ENCODE peak calls at places on chromosomes 7 and 10, in five cellular contexts. N is H1, J is H9, G is mesenchymal stem cell, P is neuronal stem cell. L is an unnamed sample.

GRCh38 chr10:84333864-84334451 is 5.6 kb downstream of the CCSER2 start:
- DNase-seq in J (no peak), G (no peak), P (no peak), N (no peak), L (peak)

GRCh38 chr7:116924741-116925140 is 28.6 kb upstream of the ST7 start:
- DNase-seq in J (no peak), G (no peak), N (no peak), P (no peak), L (no peak)

GRCh38 chr10:31100662-31101061 is 69.0 kb upstream of the ZNF438 start:
- DNase-seq in G (no peak), N (peak), J (no peak), P (no peak), L (no peak)

GRCh38 chr7:3005257-3005656 is 38.4 kb downstream of the CARD11 start:
- DNase-seq in J (no peak), N (no peak), P (no peak), G (no peak), L (no peak)

GRCh38 chr10:131764929-131765328 is 135.9 kb upstream of the PPP2R2D start:
- DNase-seq in P (no peak), G (no peak), N (no peak), J (no peak), L (no peak)

GRCh38 chr10:67327626-67328535 is 368.1 kb downstream of the CTNNA3 start:
- DNase-seq in P (no peak), J (no peak), N (no peak), G (no peak), L (no peak)

GRCh38 chr7:1649751-1650326 is 20.2 kb upstream of the ELFN1 start:
- DNase-seq in J (no peak), N (no peak), P (no peak), G (no peak), L (no peak)

GRCh38 chr10:52332815-52333214 is 18.7 kb downstream of the DKK1 start:
- DNase-seq in N (no peak), G (peak), J (no peak), P (no peak), L (no peak)

GRCh38 chr10:110739811-110740271 is 95.7 kb downstream of the RBM20 start:
- DNase-seq in G (no peak), N (no peak), P (no peak), J (no peak), L (no peak)

GRCh38 chr10:88670497-88670896 is 6.3 kb downstream of the LIPF start:
- DNase-seq in G (no peak), J (no peak), P (no peak), N (no peak), L (no peak)

GRCh38 chr10:80491251-80492102 is 37.4 kb downstream of the TSPAN14 start:
- DNase-seq in N (no peak), G (no peak), J (no peak), P (no peak), L (no peak)

GRCh38 chr10:95896066-95896850 is 11.5 kb upstream of the CC2D2B start:
- DNase-seq in J (no peak), N (no peak), G (no peak), P (no peak), L (peak)

GRCh38 chr10:76866841-76867586 is 770.6 kb downstream of the KCNMA1 start:
- DNase-seq in P (no peak), N (no peak), J (no peak), G (no peak), L (no peak)

GRCh38 chr10:5168897-5169296 is 16.1 kb downstream of the AKR1C8 start:
- DNase-seq in N (no peak), J (no peak), P (no peak), G (no peak), L (no peak)

GRCh38 chr10:62038609-62039190 is 137.2 kb downstream of the ARID5B start:
- DNase-seq in N (peak), P (peak), G (peak), J (peak), L (peak)

GRCh38 chr7:101104799-101105198 is 19.5 kb downstream of the TRIM56 start:
- DNase-seq in N (no peak), P (no peak), J (no peak), G (no peak), L (no peak)

GRCh38 chr7:74482629-74483401 is 29.1 kb downstream of the GTF2IRD1 start:
- DNase-seq in G (peak), J (no peak), P (no peak), N (no peak), L (peak)

GRCh38 chr10:110356628-110357245 is 52.0 kb upstream of the SMNDC1 start:
- DNase-seq in P (no peak), N (no peak), G (peak), J (no peak), L (peak)

GRCh38 chr10:112896722-112897121 is 53.3 kb upstream of the TCF7L2 start:
- DNase-seq in J (no peak), N (no peak), G (no peak), P (no peak), L (no peak)

GRCh38 chr7:123797673-123798526 is 47.1 kb upstream of the HYAL4 start:
- DNase-seq in N (no peak), P (peak), J (no peak), G (peak), L (peak)

GRCh38 chr7:17408245-17408903 is 109.9 kb downstream of the AHR start:
- DNase-seq in J (no peak), N (no peak), P (no peak), G (peak), L (peak)

GRCh38 chr10:53598914-53599313 is 826.3 kb upstream of the MBL2 start:
- DNase-seq in N (no peak), G (no peak), J (peak), P (no peak), L (peak)

GRCh38 chr10:19921300-19922140 is 105.3 kb downstream of the PLXDC2 start:
- DNase-seq in J (no peak), P (no peak), N (no peak), G (peak), L (no peak)

GRCh38 chr7:41416208-41416595 is 286.7 kb downstream of the INHBA start:
- DNase-seq in G (no peak), N (no peak), J (no peak), P (no peak), L (no peak)

GRCh38 chr7:23915196-23915595 is 205.2 kb downstream of the STK31 start:
- DNase-seq in P (no peak), N (no peak), G (no peak), J (no peak), L (no peak)

GRCh38 chr7:104790440-104790839 is 223.6 kb upstream of the KMT2E start:
- DNase-seq in N (no peak), J (no peak), G (no peak), P (no peak), L (no peak)

GRCh38 chr10:42755028-42755451 is 27.6 kb upstream of the BMS1 start:
- DNase-seq in G (no peak), P (no peak), N (peak), J (peak), L (no peak)

GRCh38 chr10:15168296-15168780 is at the start of gene NMT2:
- DNase-seq in G (peak), P (peak), J (peak), N (peak), L (peak)

GRCh38 chr7:41624818-41625217 is 78.1 kb downstream of the INHBA start:
- DNase-seq in P (no peak), J (no peak), G (peak), N (no peak), L (no peak)

GRCh38 chr7:147911224-147911623 is 679.3 kb upstream of the C7orf33 start:
- DNase-seq in J (no peak), N (no peak), G (no peak), P (no peak), L (no peak)

GRCh38 chr10:72694476-72695369 is 2.8 kb downstream of the MCU start:
- DNase-seq in G (peak), N (no peak), P (no peak), J (no peak), L (peak)

GRCh38 chr7:32298403-32299132 is 191.6 kb downstream of the LSM5 start:
- DNase-seq in J (no peak), P (peak), G (peak), N (peak), L (peak)

GRCh38 chr10:23116696-23117095 is 21.3 kb downstream of the MSRB2 start:
- DNase-seq in J (no peak), N (no peak), P (no peak), G (no peak), L (no peak)

GRCh38 chr10:95832216-95833037 is 75.3 kb upstream of the CC2D2B start:
- DNase-seq in J (no peak), N (no peak), P (no peak), G (no peak), L (no peak)

GRCh38 chr7:151566897-151567320 is 47.2 kb upstream of the RHEB start:
- DNase-seq in G (peak), J (no peak), N (no peak), P (no peak), L (peak)

GRCh38 chr7:78395298-78396120 is 596.9 kb downstream of the PHTF2 start:
- DNase-seq in G (no peak), N (no peak), P (no peak), J (no peak), L (no peak)

GRCh38 chr7:2530076-2530967 is 10.7 kb downstream of the LFNG start:
- DNase-seq in G (no peak), J (no peak), N (no peak), P (no peak), L (no peak)

GRCh38 chr10:32413513-32413912 is 32.4 kb upstream of the CCDC7 start:
- DNase-seq in N (no peak), J (no peak), G (peak), P (no peak), L (peak)

GRCh38 chr10:124706462-124706857 is 37.7 kb downstream of the FAM53B start:
- DNase-seq in J (no peak), G (no peak), P (no peak), N (no peak), L (no peak)

GRCh38 chr10:79158004-79158340 is 89.2 kb downstream of the ZMIZ1 start:
- DNase-seq in N (no peak), P (no peak), J (no peak), G (no peak), L (peak)

GRCh38 chr10:79158402-79159097 is 89.8 kb downstream of the ZMIZ1 start:
- DNase-seq in G (no peak), P (no peak), N (no peak), J (no peak), L (no peak)

GRCh38 chr10:79159141-79159619 is 90.4 kb downstream of the ZMIZ1 start:
- DNase-seq in N (no peak), J (no peak), G (peak), P (no peak), L (no peak)

GRCh38 chr10:79155301-79156081 is 86.7 kb downstream of the ZMIZ1 start:
- DNase-seq in G (peak), P (no peak), J (no peak), N (no peak), L (no peak)

DNA sequence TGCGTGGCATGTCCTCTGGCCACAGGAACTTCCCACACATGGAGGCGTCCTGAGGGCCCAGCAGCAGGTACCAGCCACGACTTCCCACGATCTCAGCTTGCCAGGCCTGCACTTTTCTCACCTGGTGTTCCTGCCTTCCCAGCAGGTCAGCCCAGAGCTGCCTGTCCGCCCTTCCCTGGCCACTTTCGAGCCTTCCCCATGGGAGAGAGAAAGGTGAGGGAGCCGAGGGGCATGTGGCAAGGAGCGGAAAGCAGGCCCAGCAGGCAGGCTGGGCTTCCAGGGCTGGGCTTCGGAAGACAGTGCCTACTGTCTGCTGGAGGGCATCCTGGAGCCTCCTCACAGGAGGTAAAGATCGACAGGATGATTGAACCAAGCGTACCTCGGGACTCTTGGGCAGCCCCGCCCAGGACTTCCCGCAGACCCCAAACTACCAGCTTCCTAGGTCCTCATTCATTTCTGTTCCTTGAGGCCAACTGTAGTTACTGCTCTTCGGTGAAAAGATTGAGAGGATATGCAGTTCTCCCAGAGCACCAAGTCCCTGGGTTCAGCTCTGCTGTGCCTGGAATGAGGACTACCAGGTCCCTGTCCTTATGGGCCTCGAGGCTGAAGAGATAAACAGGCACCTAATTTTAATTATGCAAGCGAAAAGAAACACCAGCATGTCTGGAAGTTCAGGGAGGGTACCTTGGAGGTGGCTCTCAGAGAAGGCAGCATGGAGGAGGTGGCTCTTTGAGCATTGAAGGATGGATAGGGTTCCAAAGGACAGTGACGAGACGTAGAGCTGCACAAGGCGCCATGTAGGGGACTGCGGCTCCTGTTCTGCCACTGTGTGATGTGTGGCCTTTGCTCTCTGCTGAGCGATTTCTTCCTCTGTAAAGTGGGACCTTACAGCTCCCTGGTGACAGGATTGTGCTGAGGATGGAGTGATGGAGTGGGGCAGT is 87.8 kb downstream of the ZMIZ1 start:
- DNase-seq in G (no peak), J (no peak), P (no peak), N (no peak), L (no peak)
- H3K14ac ChIP-seq in G (peak), J (peak), P (no peak), N (no peak), L (peak)

GRCh38 chr10:122404576-122404975 is 30.1 kb downstream of the PLEKHA1 start:
- DNase-seq in G (no peak), N (no peak), J (no peak), P (no peak), L (no peak)

GRCh38 chr10:122413325-122413724 is 38.8 kb downstream of the PLEKHA1 start:
- DNase-seq in J (no peak), N (no peak), P (no peak), G (no peak), L (no peak)

GRCh38 chr10:122402548-122403131 is 28.1 kb downstream of the PLEKHA1 start:
- DNase-seq in G (no peak), J (no peak), N (no peak), P (no peak), L (no peak)

GRCh38 chr10:122407375-122408125 is 33.0 kb downstream of the PLEKHA1 start:
- DNase-seq in P (no peak), N (no peak), G (no peak), J (no peak), L (no peak)
- H2BK12ac ChIP-seq in P (no peak), N (no peak), G (no peak), J (no peak), L (no peak)

GRCh38 chr7:139245401-139245800 is 14.4 kb downstream of the UBN2 start:
- DNase-seq in P (no peak), J (no peak), N (no peak), G (no peak), L (no peak)

GRCh38 chr7:139246905-139247304 is 15.9 kb downstream of the UBN2 start:
- DNase-seq in J (no peak), P (no peak), N (no peak), G (peak), L (no peak)

GRCh38 chr7:139242741-139243281 is 11.8 kb downstream of the UBN2 start:
- DNase-seq in G (peak), N (no peak), J (no peak), P (no peak), L (no peak)

GRCh38 chr7:139249179-139249822 is 18.3 kb downstream of the UBN2 start:
- DNase-seq in J (no peak), P (no peak), G (no peak), N (no peak), L (no peak)

DNA sequence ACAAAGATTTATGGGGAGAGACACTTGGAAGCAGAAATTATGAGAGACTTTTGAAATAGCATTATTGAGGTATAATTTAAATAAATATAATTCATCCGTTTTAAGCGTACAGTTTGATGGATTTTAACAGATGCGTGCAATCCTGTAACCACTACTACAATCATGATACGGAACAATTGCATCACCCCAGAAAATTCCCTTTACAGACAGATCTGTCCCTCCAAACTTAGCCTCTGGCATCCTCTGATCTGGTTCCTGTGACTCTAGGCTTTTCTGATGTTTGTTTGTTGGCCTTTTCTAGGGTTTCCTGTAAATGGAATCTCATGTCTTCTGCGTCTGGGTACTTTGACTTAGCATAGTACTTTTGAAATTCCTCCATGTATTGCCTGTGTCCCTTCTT is 15.5 kb downstream of the UBN2 start:
- DNase-seq in P (no peak), G (no peak), N (no peak), J (no peak), L (no peak)
- H3K14ac ChIP-seq in P (no peak), G (no peak), N (no peak), J (no peak), L (no peak)

GRCh38 chr10:650691-651615 is 38.5 kb downstream of the DIP2C start:
- DNase-seq in P (no peak), J (no peak), G (no peak), N (no peak), L (no peak)
- H2BK12ac ChIP-seq in P (no peak), J (no peak), G (peak), N (no peak), L (no peak)

DNA sequence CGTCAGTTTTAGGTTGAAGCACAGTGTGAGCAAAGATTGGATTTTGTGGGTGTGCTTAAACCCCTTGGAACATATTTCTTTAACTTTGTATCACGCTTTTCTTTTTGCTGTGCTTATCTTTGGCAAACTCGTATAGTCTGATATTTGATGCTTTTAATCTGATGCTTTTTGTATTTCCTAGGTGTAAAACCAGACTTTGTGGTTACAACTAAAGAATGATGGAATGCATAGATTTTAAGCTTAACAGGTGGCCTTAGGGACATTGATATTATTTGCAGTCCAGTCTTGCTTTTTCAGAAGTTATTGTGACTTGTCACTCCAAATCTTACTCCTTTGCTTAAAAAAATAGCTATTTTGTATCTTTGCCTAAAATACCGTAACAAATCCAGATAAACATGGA is 1.3 kb downstream of the BTRC start:
- DNase-seq in P (no peak), G (no peak), N (no peak), J (no peak), L (no peak)
- H3K14ac ChIP-seq in P (no peak), G (no peak), N (no peak), J (no peak), L (no peak)

GRCh38 chr7:11548532-11548931 is 283.5 kb downstream of the THSD7A start:
- DNase-seq in J (no peak), N (no peak), G (peak), P (no peak), L (no peak)

GRCh38 chr7:11557627-11558026 is 274.4 kb downstream of the THSD7A start:
- DNase-seq in N (no peak), P (peak), G (peak), J (peak), L (peak)

GRCh38 chr7:11551470-11551869 is 280.5 kb downstream of the THSD7A start:
- DNase-seq in P (no peak), G (no peak), N (no peak), J (no peak), L (no peak)

GRCh38 chr7:11552676-11553075 is 279.3 kb downstream of the THSD7A start:
- DNase-seq in N (no peak), J (no peak), G (no peak), P (no peak), L (no peak)
- H2BK12ac ChIP-seq in N (no peak), J (no peak), G (no peak), P (no peak), L (no peak)

DNA sequence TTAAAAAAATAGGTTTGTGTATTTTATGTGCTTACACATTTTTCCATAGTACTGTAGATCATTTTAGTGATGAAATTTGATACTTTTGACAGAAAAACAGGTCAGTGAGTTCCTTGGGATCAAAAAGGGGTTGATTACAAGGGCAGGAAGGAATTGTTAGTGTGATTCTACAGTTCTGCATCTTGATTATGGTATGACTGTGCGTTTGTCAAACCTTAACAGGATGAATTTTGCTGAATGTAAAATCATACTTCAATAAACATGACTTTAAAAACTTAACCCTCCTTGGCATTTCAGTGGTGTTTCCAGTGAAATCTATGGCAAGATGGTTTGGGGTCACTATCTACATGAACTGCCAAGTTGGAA is 35.6 kb upstream of the TOMM7 start:
- DNase-seq in J (no peak), G (no peak), N (no peak), P (no peak), L (peak)
- H3K14ac ChIP-seq in J (no peak), G (no peak), N (no peak), P (no peak), L (no peak)

GRCh38 chr7:92614586-92615237 is 24.5 kb upstream of the FAM133B start:
- DNase-seq in J (no peak), G (peak), P (no peak), N (no peak), L (no peak)
- H2BK12ac ChIP-seq in J (no peak), G (no peak), P (no peak), N (no peak), L (no peak)

GRCh38 chr7:135170223-135170997 is at the start of gene CYREN:
- DNase-seq in J (peak), N (peak), G (peak), P (peak), L (peak)
- H3K14ac ChIP-seq in J (peak), N (no peak), G (no peak), P (peak), L (peak)